ENCODE peak calls at places on chromosome 1, in four cellular contexts. L, C, P and G are unnamed samples.

GRCh38 chr1:209335090-209335692 is 248.3 kb upstream of the CAMK1G start:
- DNase-seq in L (peak), C (no peak), P (peak), G (no peak)

GRCh38 chr1:113388621-113389355 is 1.5 kb upstream of the MAGI3 start:
- DNase-seq in L (peak), C (no peak), P (peak), G (peak)

GRCh38 chr1:48039088-48040049 is 42.2 kb upstream of the TRABD2B start:
- DNase-seq in L (peak), C (no peak), P (no peak), G (peak)

GRCh38 chr1:7948950-7949349 is 8.3 kb upstream of the TNFRSF9 start:
- DNase-seq in L (no peak), C (no peak), P (peak), G (no peak)

GRCh38 chr1:199931666-199932377 is 95.7 kb upstream of the NR5A2 start:
- DNase-seq in L (no peak), C (no peak), P (peak), G (no peak)

GRCh38 chr1:94285026-94285654 is 47.8 kb upstream of the ARHGAP29 start:
- DNase-seq in L (no peak), C (no peak), P (no peak), G (no peak)

GRCh38 chr1:33864460-33865389 is 846 bp downstream of the HMGB4 start:
- DNase-seq in L (no peak), C (no peak), P (no peak), G (no peak)

GRCh38 chr1:205994342-205994741 is 8.9 kb downstream of the RAB7B start:
- DNase-seq in L (no peak), C (no peak), P (no peak), G (no peak)

GRCh38 chr1:14328687-14329086 is 269.8 kb upstream of the KAZN start:
- DNase-seq in L (no peak), C (no peak), P (no peak), G (no peak)

GRCh38 chr1:53628286-53628955 is 110.5 kb downstream of the GLIS1 start:
- DNase-seq in L (no peak), C (no peak), P (no peak), G (no peak)

GRCh38 chr1:233245191-233245765 is 50.2 kb downstream of the PCNX2 start:
- DNase-seq in L (no peak), C (no peak), P (peak), G (no peak)